ENCODE peak calls at places on chromosomes 5 and 9, in six cellular contexts. One of them, this sample, is unnamed.

GRCh38 chr9:105065119-105066088 is 137.4 kb upstream of the ABCA1 start:
- DNase-seq in A549: peak
- DNase-seq in mucosa of descending colon: no peak
- DNase-seq in Kasumi-1: no peak
- DNase-seq in heart right ventricle: no peak
- DNase-seq in endothelial cell: no peak
- DNase-seq in this sample: no peak

GRCh38 chr9:99563364-99563763 is 258.3 kb upstream of the NR4A3 start:
- DNase-seq in A549: peak
- DNase-seq in mucosa of descending colon: no peak
- DNase-seq in Kasumi-1: no peak
- DNase-seq in heart right ventricle: no peak
- DNase-seq in endothelial cell: no peak
- DNase-seq in this sample: no peak

GRCh38 chr9:116157436-116158138 is 4.0 kb downstream of the PAPPA start:
- DNase-seq in A549: peak
- DNase-seq in mucosa of descending colon: no peak
- DNase-seq in Kasumi-1: no peak
- DNase-seq in heart right ventricle: peak
- DNase-seq in endothelial cell: no peak
- DNase-seq in this sample: no peak

GRCh38 chr5:103938151-103938671 is 375.6 kb upstream of the NUDT12 start:
- DNase-seq in A549: no peak
- DNase-seq in mucosa of descending colon: no peak
- DNase-seq in Kasumi-1: no peak
- DNase-seq in heart right ventricle: no peak
- DNase-seq in endothelial cell: no peak
- DNase-seq in this sample: no peak

GRCh38 chr5:98768160-98769005 is 5.1 kb upstream of the RGMB start:
- DNase-seq in A549: peak
- DNase-seq in mucosa of descending colon: no peak
- DNase-seq in Kasumi-1: peak
- DNase-seq in heart right ventricle: peak
- DNase-seq in endothelial cell: peak
- DNase-seq in this sample: peak

GRCh38 chr5:173941758-173942401 is 47.1 kb upstream of the C5orf47 start:
- DNase-seq in A549: peak
- DNase-seq in mucosa of descending colon: no peak
- DNase-seq in Kasumi-1: no peak
- DNase-seq in heart right ventricle: no peak
- DNase-seq in endothelial cell: no peak
- DNase-seq in this sample: no peak

GRCh38 chr5:150797384-150797783 is 18.8 kb downstream of the SMIM3 start:
- DNase-seq in A549: no peak
- DNase-seq in mucosa of descending colon: no peak
- DNase-seq in Kasumi-1: no peak
- DNase-seq in heart right ventricle: no peak
- DNase-seq in endothelial cell: no peak
- DNase-seq in this sample: no peak

GRCh38 chr9:112007575-112008240 is 111.1 kb downstream of the UGCG start:
- DNase-seq in A549: no peak
- DNase-seq in mucosa of descending colon: no peak
- DNase-seq in Kasumi-1: no peak
- DNase-seq in heart right ventricle: no peak
- DNase-seq in endothelial cell: no peak
- DNase-seq in this sample: no peak

GRCh38 chr9:68795411-68795810 is 90.4 kb downstream of the PIP5K1B start:
- DNase-seq in A549: no peak
- DNase-seq in mucosa of descending colon: no peak
- DNase-seq in Kasumi-1: no peak
- DNase-seq in heart right ventricle: no peak
- DNase-seq in endothelial cell: no peak
- DNase-seq in this sample: no peak

GRCh38 chr9:10230512-10230911 is 382.3 kb downstream of the PTPRD start:
- DNase-seq in A549: no peak
- DNase-seq in mucosa of descending colon: no peak
- DNase-seq in Kasumi-1: no peak
- DNase-seq in heart right ventricle: no peak
- DNase-seq in endothelial cell: no peak
- DNase-seq in this sample: no peak

GRCh38 chr9:113934167-113934566 is 58.1 kb downstream of the ZNF618 start:
- DNase-seq in A549: no peak
- DNase-seq in mucosa of descending colon: no peak
- DNase-seq in Kasumi-1: no peak
- DNase-seq in heart right ventricle: no peak
- DNase-seq in endothelial cell: no peak
- DNase-seq in this sample: no peak

GRCh38 chr5:124519396-124519795 is 227.0 kb downstream of the ZNF608 start:
- DNase-seq in A549: no peak
- DNase-seq in mucosa of descending colon: no peak
- DNase-seq in Kasumi-1: peak
- DNase-seq in heart right ventricle: peak
- DNase-seq in endothelial cell: no peak
- DNase-seq in this sample: no peak

GRCh38 chr5:133257977-133258376 is 206.2 kb downstream of the HSPA4 start:
- DNase-seq in A549: no peak
- DNase-seq in mucosa of descending colon: no peak
- DNase-seq in Kasumi-1: no peak
- DNase-seq in heart right ventricle: no peak
- DNase-seq in endothelial cell: no peak
- DNase-seq in this sample: no peak

GRCh38 chr5:94159144-94159543 is 417.7 kb upstream of the POU5F2 start:
- DNase-seq in A549: no peak
- DNase-seq in mucosa of descending colon: no peak
- DNase-seq in Kasumi-1: peak
- DNase-seq in heart right ventricle: no peak
- DNase-seq in endothelial cell: no peak
- DNase-seq in this sample: no peak

GRCh38 chr9:1726993-1727759 is 288.0 kb upstream of the SMARCA2 start:
- DNase-seq in A549: no peak
- DNase-seq in mucosa of descending colon: no peak
- DNase-seq in Kasumi-1: peak
- DNase-seq in heart right ventricle: no peak
- DNase-seq in endothelial cell: peak
- DNase-seq in this sample: no peak

GRCh38 chr5:177972613-177973012 is 23.4 kb downstream of the PROP1 start:
- DNase-seq in A549: no peak
- DNase-seq in mucosa of descending colon: no peak
- DNase-seq in Kasumi-1: no peak
- DNase-seq in heart right ventricle: no peak
- DNase-seq in endothelial cell: no peak
- DNase-seq in this sample: no peak

GRCh38 chr5:175765858-175766257 is 105.5 kb upstream of the CPLX2 start:
- DNase-seq in A549: no peak
- DNase-seq in mucosa of descending colon: no peak
- DNase-seq in Kasumi-1: peak
- DNase-seq in heart right ventricle: no peak
- DNase-seq in endothelial cell: no peak
- DNase-seq in this sample: no peak

GRCh38 chr5:127957183-127957582 is 126.4 kb upstream of the SLC12A2 start:
- DNase-seq in A549: peak
- DNase-seq in mucosa of descending colon: peak
- DNase-seq in Kasumi-1: no peak
- DNase-seq in heart right ventricle: peak
- DNase-seq in endothelial cell: no peak
- DNase-seq in this sample: no peak

GRCh38 chr5:152072076-152072475 is 147.4 kb upstream of the GLRA1 start:
- DNase-seq in A549: no peak
- DNase-seq in mucosa of descending colon: no peak
- DNase-seq in Kasumi-1: no peak
- DNase-seq in heart right ventricle: peak
- DNase-seq in endothelial cell: no peak
- DNase-seq in this sample: no peak

GRCh38 chr9:114662081-114662989 is 4.7 kb upstream of the TEX53 start:
- DNase-seq in A549: peak
- DNase-seq in mucosa of descending colon: no peak
- DNase-seq in Kasumi-1: peak
- DNase-seq in heart right ventricle: peak
- DNase-seq in endothelial cell: peak
- DNase-seq in this sample: peak

GRCh38 chr5:168334161-168335094 is 43.0 kb downstream of the WWC1 start:
- DNase-seq in A549: peak
- DNase-seq in mucosa of descending colon: no peak
- DNase-seq in Kasumi-1: no peak
- DNase-seq in heart right ventricle: no peak
- DNase-seq in endothelial cell: peak
- DNase-seq in this sample: no peak

GRCh38 chr5:137376127-137376526 is 123.0 kb downstream of the SPOCK1 start:
- DNase-seq in A549: no peak
- DNase-seq in mucosa of descending colon: no peak
- DNase-seq in Kasumi-1: no peak
- DNase-seq in heart right ventricle: peak
- DNase-seq in endothelial cell: no peak
- DNase-seq in this sample: no peak

GRCh38 chr9:133142657-133143592 is 20.8 kb downstream of the GBGT1 start:
- DNase-seq in A549: no peak
- DNase-seq in mucosa of descending colon: peak
- DNase-seq in Kasumi-1: no peak
- DNase-seq in heart right ventricle: no peak
- DNase-seq in endothelial cell: no peak
- DNase-seq in this sample: no peak

GRCh38 chr9:72633966-72634365 is 112.6 kb downstream of the TMC1 start:
- DNase-seq in A549: no peak
- DNase-seq in mucosa of descending colon: no peak
- DNase-seq in Kasumi-1: no peak
- DNase-seq in heart right ventricle: peak
- DNase-seq in endothelial cell: no peak
- DNase-seq in this sample: no peak

GRCh38 chr5:16934669-16935068 is 1.4 kb downstream of the MYO10 start:
- DNase-seq in A549: no peak
- DNase-seq in mucosa of descending colon: no peak
- DNase-seq in Kasumi-1: no peak
- DNase-seq in heart right ventricle: no peak
- DNase-seq in endothelial cell: no peak
- DNase-seq in this sample: no peak

GRCh38 chr5:2550479-2550878 is 201.0 kb downstream of the IRX2 start:
- DNase-seq in A549: no peak
- DNase-seq in mucosa of descending colon: no peak
- DNase-seq in Kasumi-1: no peak
- DNase-seq in heart right ventricle: no peak
- DNase-seq in endothelial cell: no peak
- DNase-seq in this sample: no peak

GRCh38 chr5:135223891-135224625 is 175.0 kb downstream of the MACROH2A1 start:
- DNase-seq in A549: no peak
- DNase-seq in mucosa of descending colon: no peak
- DNase-seq in Kasumi-1: peak
- DNase-seq in heart right ventricle: no peak
- DNase-seq in endothelial cell: no peak
- DNase-seq in this sample: no peak

GRCh38 chr9:95771556-95772280 is 103.8 kb upstream of the ERCC6L2 start:
- DNase-seq in A549: no peak
- DNase-seq in mucosa of descending colon: no peak
- DNase-seq in Kasumi-1: no peak
- DNase-seq in heart right ventricle: no peak
- DNase-seq in endothelial cell: no peak
- DNase-seq in this sample: no peak

GRCh38 chr9:113674436-113674835 is 201.7 kb upstream of the ZNF618 start:
- DNase-seq in A549: no peak
- DNase-seq in mucosa of descending colon: no peak
- DNase-seq in Kasumi-1: no peak
- DNase-seq in heart right ventricle: no peak
- DNase-seq in endothelial cell: no peak
- DNase-seq in this sample: no peak

GRCh38 chr5:102916114-102916513 is 161.0 kb downstream of the PAM start:
- DNase-seq in A549: no peak
- DNase-seq in mucosa of descending colon: no peak
- DNase-seq in Kasumi-1: no peak
- DNase-seq in heart right ventricle: no peak
- DNase-seq in endothelial cell: no peak
- DNase-seq in this sample: no peak

GRCh38 chr9:75992480-75993206 is 102.2 kb downstream of the PCSK5 start:
- DNase-seq in A549: no peak
- DNase-seq in mucosa of descending colon: no peak
- DNase-seq in Kasumi-1: no peak
- DNase-seq in heart right ventricle: no peak
- DNase-seq in endothelial cell: no peak
- DNase-seq in this sample: no peak